ENCODE peak calls at places on chromosomes 12 and 14, in four cellular contexts. K, J, V and Y are unnamed samples.

GRCh38 chr14:103194256-103195045 is 71.2 kb downstream of the TNFAIP2 start:
- DNase-seq in K (no peak), J (peak; percentile 70), V (no peak), Y (no peak)

GRCh38 chr12:25889185-25889584 is 69.3 kb upstream of the RASSF8 start:
- DNase-seq in K (peak; percentile 64), J (no peak), V (no peak), Y (no peak)

GRCh38 chr12:103175625-103176024 is 218.2 kb downstream of the ASCL1 start:
- DNase-seq in K (no peak), J (no peak), V (no peak), Y (no peak)

GRCh38 chr14:67674139-67674479 is 323 bp downstream of the VTI1B start:
- DNase-seq in K (peak; percentile 90), J (no peak), V (peak; percentile 58), Y (peak; percentile 84)

GRCh38 chr14:100383727-100384158 is 60.6 kb downstream of the SLC25A47 start:
- DNase-seq in K (peak; percentile 85), J (no peak), V (peak; percentile 59), Y (peak; percentile 79)

GRCh38 chr14:100783630-100784321 is 42.1 kb upstream of the MEG3 start:
- DNase-seq in K (peak; percentile 88), J (no peak), V (no peak), Y (peak; percentile 76)

GRCh38 chr14:94173885-94174621 is at the start of gene PPP4R4:
- DNase-seq in K (peak; percentile 99), J (no peak), V (peak; percentile 86), Y (peak; percentile 96)

GRCh38 chr12:47652491-47653234 is 53.2 kb downstream of the RPAP3 start:
- DNase-seq in K (no peak), J (no peak), V (no peak), Y (peak; percentile 67)

GRCh38 chr14:77844802-77845201 is 44.9 kb downstream of the ADCK1 start:
- DNase-seq in K (no peak), J (no peak), V (no peak), Y (no peak)

GRCh38 chr14:23518716-23519115 is 32.8 kb downstream of the ZFHX2 start:
- DNase-seq in K (peak; percentile 58), J (no peak), V (no peak), Y (no peak)

GRCh38 chr12:124411291-124411878 is 116.5 kb downstream of the RFLNA start:
- DNase-seq in K (peak; percentile 43), J (peak; percentile 80), V (no peak), Y (peak; percentile 33)

GRCh38 chr12:100447405-100447804 is 26.3 kb upstream of the NR1H4 start:
- DNase-seq in K (peak; percentile 39), J (no peak), V (no peak), Y (peak; percentile 13)

GRCh38 chr14:76937181-76938091 is 91.1 kb downstream of the IRF2BPL start:
- DNase-seq in K (peak; percentile 78), J (no peak), V (no peak), Y (peak; percentile 90)

GRCh38 chr12:98725481-98726247 is 80.6 kb downstream of the APAF1 start:
- DNase-seq in K (peak; percentile 66), J (no peak), V (peak; percentile 40), Y (peak; percentile 35)

GRCh38 chr12:70691018-70691672 is 53.9 kb upstream of the PTPRB start:
- DNase-seq in K (no peak), J (peak; percentile 41), V (no peak), Y (no peak)

GRCh38 chr12:103771466-103771865 is 69.6 kb downstream of the NT5DC3 start:
- DNase-seq in K (peak; percentile 59), J (no peak), V (no peak), Y (peak; percentile 43)

GRCh38 chr14:92651106-92651792 is 97.2 kb downstream of the LGMN start:
- DNase-seq in K (no peak), J (no peak), V (peak; percentile 73), Y (no peak)

GRCh38 chr12:51823875-51824565 is 24.5 kb downstream of the FIGNL2 start:
- DNase-seq in K (peak; percentile 80), J (no peak), V (no peak), Y (peak; percentile 89)

GRCh38 chr14:102293784-102294183 is 11.2 kb downstream of the MOK start:
- DNase-seq in K (no peak), J (no peak), V (no peak), Y (peak; percentile 32)

GRCh38 chr12:51520576-51521325 is 70.3 kb upstream of the SCN8A start:
- DNase-seq in K (peak; percentile 22), J (no peak), V (no peak), Y (peak; percentile 89)

GRCh38 chr12:118436986-118437385 is 60.6 kb downstream of the SUDS3 start:
- DNase-seq in K (no peak), J (peak; percentile 69), V (no peak), Y (peak; percentile 24)

GRCh38 chr14:105023144-105023543 is 2.3 kb upstream of the CDCA4 start:
- DNase-seq in K (no peak), J (no peak), V (no peak), Y (no peak)

GRCh38 chr14:72679591-72680151 is 214.2 kb downstream of the DPF3 start:
- DNase-seq in K (peak; percentile 74), J (no peak), V (no peak), Y (peak; percentile 4)

GRCh38 chr14:57725399-57726077 is 140.4 kb downstream of the SLC35F4 start:
- DNase-seq in K (no peak), J (peak; percentile 4), V (no peak), Y (no peak)